ENCODE peak calls at places on chromosomes 3 and 15, in nine cellular contexts. R is vagina, B is ovary, N is IMR-90, I is tibial nerve, F is H54, H is NB4, D is GM12892, O is K562. S is an unnamed sample.

GRCh38 chr3:140822381-140823047 is 119.1 kb upstream of the SLC25A36 start:
- DNase-seq in R (no peak), B (no peak), N (no peak), I (no peak), F (no peak), H (peak), D (no peak), O (no peak), S (no peak)

GRCh38 chr3:149010504-149010951 is 19.2 kb downstream of the GYG1 start:
- DNase-seq in R (no peak), B (no peak), N (peak), I (no peak), F (no peak), H (no peak), D (no peak), O (no peak), S (no peak)

GRCh38 chr3:193851941-193852674 is 259.1 kb downstream of the OPA1 start:
- DNase-seq in R (no peak), B (no peak), N (no peak), I (no peak), F (no peak), H (peak), D (no peak), O (no peak), S (no peak)

GRCh38 chr3:8723612-8724011 is 10.0 kb upstream of the CAV3 start:
- DNase-seq in R (no peak), B (no peak), N (no peak), I (no peak), F (no peak), H (no peak), D (no peak), O (no peak), S (no peak)

GRCh38 chr15:42056934-42057743 is 36.3 kb upstream of the PLA2G4E start:
- DNase-seq in R (peak), B (peak), N (peak), I (no peak), F (peak), H (peak), D (peak), O (peak), S (peak)

GRCh38 chr15:90268415-90268814 is 2.9 kb downstream of the NGRN start:
- DNase-seq in R (no peak), B (no peak), N (no peak), I (no peak), F (no peak), H (peak), D (no peak), O (no peak), S (no peak)

GRCh38 chr3:45182915-45183881 is 37.0 kb upstream of the CDCP1 start:
- DNase-seq in R (no peak), B (peak), N (peak), I (no peak), F (peak), H (peak), D (no peak), O (peak), S (no peak)

GRCh38 chr15:100211855-100212850 is 129.6 kb downstream of the ADAMTS17 start:
- DNase-seq in R (no peak), B (no peak), N (no peak), I (no peak), F (no peak), H (no peak), D (no peak), O (no peak), S (no peak)

GRCh38 chr15:79132361-79132760 is 41.8 kb upstream of the RASGRF1 start:
- DNase-seq in R (no peak), B (no peak), N (no peak), I (no peak), F (no peak), H (no peak), D (no peak), O (no peak), S (no peak)

GRCh38 chr3:40044487-40044886 is 235.1 kb downstream of the MYRIP start:
- DNase-seq in R (no peak), B (no peak), N (no peak), I (no peak), F (no peak), H (no peak), D (no peak), O (no peak), S (no peak)

GRCh38 chr15:69160976-69161877 is 792 bp downstream of the GLCE start:
- DNase-seq in R (no peak), B (peak), N (peak), I (no peak), F (no peak), H (peak), D (peak), O (peak), S (peak)

GRCh38 chr3:41290736-41291135 is 91.4 kb downstream of the CTNNB1 start:
- DNase-seq in R (no peak), B (no peak), N (no peak), I (no peak), F (no peak), H (no peak), D (no peak), O (no peak), S (no peak)

GRCh38 chr3:58306662-58307286 is 454 bp downstream of the HTD2 start:
- DNase-seq in R (no peak), B (peak), N (peak), I (no peak), F (no peak), H (peak), D (peak), O (peak), S (peak)

GRCh38 chr3:8767667-8768363 is 1.6 kb downstream of the OXTR start:
- DNase-seq in R (peak), B (no peak), N (no peak), I (no peak), F (no peak), H (no peak), D (peak), O (no peak), S (no peak)

DNA sequence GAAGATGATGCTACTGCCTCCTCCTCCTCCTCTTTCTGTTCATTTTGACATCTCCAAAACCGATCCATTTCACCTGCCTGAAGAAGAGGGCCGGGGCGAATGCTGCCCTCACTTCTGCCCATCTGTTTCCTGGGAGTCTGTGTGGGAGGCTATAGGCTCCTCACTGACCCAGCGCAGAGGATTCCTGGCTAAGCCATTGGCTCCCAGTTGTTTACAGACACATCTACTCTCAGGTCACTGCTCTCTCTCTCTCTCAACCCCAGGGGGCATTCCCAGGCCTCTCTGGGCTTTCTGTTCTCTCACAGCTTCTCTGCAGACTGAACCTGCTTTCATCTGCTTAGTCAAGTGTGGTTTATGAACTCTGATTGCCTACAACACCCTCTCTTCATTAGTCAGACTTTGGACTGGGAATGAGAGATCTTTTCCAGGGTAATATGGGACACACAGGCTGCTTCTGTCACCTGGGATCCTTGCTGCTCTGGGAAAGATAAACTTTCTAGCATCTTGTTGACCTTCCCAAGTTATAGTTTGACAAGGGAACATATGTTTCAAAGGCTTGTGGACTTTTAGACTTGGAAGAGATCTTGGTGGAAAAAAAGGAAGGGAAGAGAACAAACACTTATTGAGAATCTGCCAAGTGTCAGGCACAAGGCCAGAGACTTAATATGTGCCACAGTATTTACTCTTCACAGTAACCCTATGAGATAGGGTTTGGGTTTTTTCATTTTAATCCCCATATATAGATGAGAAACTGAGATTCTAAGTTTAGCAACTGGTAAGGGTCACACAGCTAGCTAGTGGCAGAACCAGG is 30.2 kb upstream of the USP3 start:
- DNase-seq in R (no peak), B (no peak), N (peak), I (no peak), F (no peak), H (no peak), D (no peak), O (no peak), S (no peak)
- TF ChIP-seq POLR2A in R (no peak), B (no peak), N (no peak), I (no peak), F (no peak), H (no peak), D (peak), O (no peak), S (no peak)

GRCh38 chr3:126268866-126269265 is 88.3 kb downstream of the KLF15 start:
- DNase-seq in R (no peak), B (no peak), N (no peak), I (no peak), F (no peak), H (no peak), D (no peak), O (no peak), S (no peak)
- TF ChIP-seq POLR2A in R (no peak), B (no peak), N (no peak), I (no peak), F (no peak), H (no peak), D (no peak), O (no peak), S (no peak)

DNA sequence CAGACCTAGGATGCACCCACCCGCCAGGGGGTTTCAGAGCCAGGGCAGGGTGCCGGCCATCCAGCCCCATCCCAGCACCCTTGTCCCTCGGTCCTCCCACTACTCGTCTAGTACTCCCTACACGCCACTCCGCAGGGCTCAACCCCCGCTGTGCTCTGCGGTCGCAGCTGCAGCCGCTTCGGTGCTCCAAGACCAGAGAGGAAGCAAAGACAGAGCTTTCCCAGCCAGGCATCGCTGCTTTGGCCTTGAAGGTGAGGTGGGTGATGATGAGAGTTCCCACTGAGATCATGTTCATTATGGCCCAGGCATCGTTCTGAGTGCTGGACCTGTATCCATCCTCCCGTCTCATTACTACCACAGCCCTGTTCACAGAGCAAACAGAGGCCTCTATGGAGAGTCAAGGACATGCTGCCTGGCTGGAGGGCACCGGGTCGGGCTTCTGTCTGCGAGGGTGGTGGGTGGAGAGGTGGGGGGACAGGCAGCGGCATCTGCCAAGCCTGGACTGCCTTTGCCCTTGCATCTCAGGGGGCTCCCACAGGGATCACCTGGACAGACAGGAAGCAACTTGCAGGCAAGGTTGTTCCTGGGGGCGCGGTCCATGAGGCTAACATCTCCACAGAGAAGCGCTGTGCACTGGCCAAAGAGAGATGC is 66.9 kb downstream of the KLF13 start:
- DNase-seq in R (no peak), B (no peak), N (no peak), I (no peak), F (no peak), H (peak), D (no peak), O (no peak), S (no peak)
- TF ChIP-seq POLR2A in R (no peak), B (no peak), N (no peak), I (no peak), F (no peak), H (no peak), D (no peak), O (no peak), S (no peak)

GRCh38 chr15:70435872-70436271 is 327.5 kb downstream of the UACA start:
- DNase-seq in R (no peak), B (no peak), N (no peak), I (no peak), F (no peak), H (no peak), D (no peak), O (no peak), S (no peak)
- TF ChIP-seq POLR2A in R (no peak), B (no peak), N (no peak), I (no peak), F (no peak), H (no peak), D (no peak), O (no peak), S (no peak)

DNA sequence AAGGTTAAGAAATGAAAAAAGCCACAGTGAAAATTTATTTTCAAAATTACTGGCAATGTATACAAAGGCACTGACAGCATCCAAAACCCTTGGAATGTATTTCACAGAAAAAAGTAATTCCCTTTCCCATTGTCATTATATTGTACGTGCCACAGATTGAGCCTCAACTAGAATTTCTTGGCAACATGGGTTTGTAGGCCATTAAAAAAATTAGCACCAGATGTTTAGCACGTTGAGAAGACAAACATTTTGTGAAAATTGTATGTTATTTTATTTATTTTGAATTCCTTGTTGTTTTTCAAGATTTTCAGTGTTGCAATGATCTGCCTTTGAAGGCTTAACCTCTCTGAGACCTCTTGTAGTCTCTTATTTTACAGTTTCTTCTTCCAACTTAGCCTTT is 76.3 kb upstream of the EPHB3 start:
- DNase-seq in R (no peak), B (no peak), N (no peak), I (no peak), F (no peak), H (no peak), D (no peak), O (no peak), S (no peak)
- TF ChIP-seq POLR2A in R (no peak), B (no peak), N (no peak), I (no peak), F (no peak), H (no peak), D (no peak), O (no peak), S (no peak)

DNA sequence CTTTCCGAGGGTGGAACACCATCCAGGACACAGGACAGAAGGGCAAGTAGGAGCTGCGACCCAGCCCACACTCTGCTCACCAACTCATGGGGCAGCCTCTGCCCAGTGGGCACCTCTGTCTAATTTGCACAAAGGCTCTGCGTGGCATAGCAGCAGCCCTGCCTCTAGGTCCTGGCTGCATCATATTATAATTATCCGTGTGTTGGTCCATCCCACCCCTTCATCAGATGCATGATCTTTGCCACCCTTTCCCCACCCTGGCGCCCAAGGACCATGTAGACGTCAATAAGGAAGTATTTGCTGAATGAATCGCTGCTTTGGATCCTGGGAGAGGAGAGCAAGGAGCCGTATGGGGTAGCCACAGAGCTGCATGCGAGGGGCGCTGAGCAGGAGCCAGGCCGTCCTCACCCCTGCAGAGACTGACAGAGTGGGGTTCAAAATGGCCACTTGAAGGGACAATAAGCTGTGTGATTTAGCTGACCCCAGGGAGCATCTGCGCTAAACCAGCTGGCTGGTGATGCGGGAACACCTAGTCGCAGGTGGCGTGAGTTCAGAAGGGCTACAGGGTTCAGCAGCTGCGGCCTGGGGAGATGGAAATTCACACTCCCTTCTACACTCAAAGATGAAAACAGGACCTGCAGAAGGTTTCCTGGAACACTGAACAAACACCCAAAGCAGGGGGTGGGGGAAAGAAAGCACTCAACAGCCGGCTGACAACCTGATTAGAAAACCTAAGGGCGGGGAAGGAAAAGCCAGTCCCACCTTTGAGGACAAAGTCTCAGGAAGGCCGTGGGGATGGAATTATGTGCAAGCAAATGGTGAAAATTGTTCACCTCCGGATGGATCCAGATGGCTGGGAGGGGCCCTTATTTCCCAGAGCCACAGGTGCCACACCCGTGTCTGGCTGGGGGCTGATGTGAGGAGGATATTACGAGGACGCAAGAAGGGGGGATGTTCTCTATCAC is 6.4 kb downstream of the MGLL start:
- DNase-seq in R (peak), B (no peak), N (no peak), I (no peak), F (no peak), H (no peak), D (no peak), O (no peak), S (peak)
- TF ChIP-seq POLR2A in R (no peak), B (no peak), N (no peak), I (no peak), F (no peak), H (no peak), D (no peak), O (no peak), S (no peak)

DNA sequence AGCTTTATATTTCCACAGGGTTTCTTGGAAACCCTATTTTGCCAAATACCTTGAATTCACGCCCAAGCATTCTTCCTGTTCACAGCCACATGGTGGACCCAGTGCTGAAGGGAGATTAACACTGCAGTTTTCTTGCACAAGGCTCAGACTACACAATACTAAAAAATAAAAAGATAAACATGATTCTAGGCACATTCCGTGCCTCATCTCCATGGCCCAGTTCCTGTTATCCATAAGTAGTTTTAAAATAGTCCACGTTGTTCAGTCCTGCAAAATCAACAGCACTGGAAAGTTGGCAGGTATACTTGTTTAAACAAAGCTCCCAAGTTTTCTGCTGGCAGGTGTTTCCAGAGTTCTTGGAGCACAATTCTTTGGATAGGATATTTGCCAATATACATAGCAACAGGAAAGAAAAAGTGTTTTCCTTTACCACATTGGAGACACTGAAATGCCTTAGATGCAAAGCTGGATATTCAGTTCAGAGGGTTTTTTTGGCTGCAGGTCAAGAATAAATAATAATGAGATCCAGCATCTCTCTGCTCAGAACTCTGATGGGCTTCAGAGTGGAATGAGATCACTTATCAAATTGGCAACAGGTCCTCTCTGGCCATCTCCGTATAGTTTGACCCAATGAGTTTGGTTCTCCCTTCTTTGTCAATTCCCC is 88.1 kb upstream of the TGFBR2 start:
- DNase-seq in R (no peak), B (peak), N (peak), I (peak), F (no peak), H (no peak), D (no peak), O (no peak), S (no peak)
- TF ChIP-seq POLR2A in R (no peak), B (no peak), N (no peak), I (no peak), F (no peak), H (no peak), D (no peak), O (no peak), S (no peak)

GRCh38 chr3:168794427-168794826 is 698.7 kb upstream of the GOLIM4 start:
- DNase-seq in R (no peak), B (no peak), N (no peak), I (no peak), F (no peak), H (no peak), D (no peak), O (no peak), S (no peak)
- TF ChIP-seq POLR2A in R (no peak), B (no peak), N (no peak), I (no peak), F (no peak), H (no peak), D (no peak), O (no peak), S (no peak)

DNA sequence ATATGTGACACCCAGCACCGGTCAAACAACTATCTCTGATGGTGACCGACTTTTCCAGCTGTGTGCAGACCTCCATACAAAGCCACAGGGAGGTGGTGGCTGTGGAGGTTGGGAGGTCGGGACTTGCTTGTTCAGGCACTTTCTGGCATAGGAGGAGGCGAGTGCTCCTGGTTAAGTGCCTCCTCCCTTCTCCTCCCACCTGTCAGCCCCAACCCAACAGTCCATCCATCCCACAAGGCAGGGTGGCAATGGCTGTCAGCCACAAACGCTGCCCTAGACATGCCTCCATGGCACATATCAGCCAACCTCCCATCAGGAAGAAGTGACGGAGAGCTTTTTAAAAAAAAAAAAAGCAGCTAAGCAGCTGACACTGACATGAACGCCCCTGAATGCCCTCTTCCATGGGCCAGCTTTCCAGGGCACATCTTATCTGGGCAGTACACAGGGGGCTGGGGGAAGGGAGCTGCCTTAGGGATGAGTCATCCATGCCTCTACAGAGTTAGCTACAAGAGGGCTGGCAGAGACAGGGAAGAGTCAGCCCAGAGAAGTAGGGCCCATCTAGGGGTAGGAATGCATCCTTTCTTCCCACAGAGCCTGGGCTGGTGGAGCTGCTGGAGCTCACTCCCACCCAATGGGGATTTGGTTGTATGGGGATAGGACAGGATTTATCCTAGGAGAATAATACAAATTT is 41.2 kb downstream of the CCDC12 start:
- DNase-seq in R (no peak), B (peak), N (peak), I (no peak), F (peak), H (peak), D (no peak), O (peak), S (peak)
- TF ChIP-seq POLR2A in R (no peak), B (no peak), N (no peak), I (no peak), F (no peak), H (no peak), D (no peak), O (peak), S (peak)

S was measured in erythroblast.